ENCODE peak calls at places on chromosomes 16 and 17, in four cellular contexts. One of them, this sample, is unnamed.

GRCh38 chr17:80872999-80873951 is 118.4 kb upstream of the CHMP6 start:
- DNase-seq in transverse colon: peak
- DNase-seq in vagina: no peak
- DNase-seq in posterior cingulate gyrus: peak
- DNase-seq in this sample: no peak

GRCh38 chr16:24499193-24499814 is 40.1 kb upstream of the RBBP6 start:
- DNase-seq in vagina: no peak
- DNase-seq in posterior cingulate gyrus: peak
- DNase-seq in transverse colon: peak
- DNase-seq in this sample: peak

GRCh38 chr17:142102-142661 is 4.8 kb downstream of the SCGB1C2 start:
- DNase-seq in transverse colon: no peak
- DNase-seq in posterior cingulate gyrus: no peak
- DNase-seq in vagina: no peak
- DNase-seq in this sample: no peak

GRCh38 chr17:63838586-63839184 is 3.8 kb downstream of the SMARCD2 start:
- DNase-seq in vagina: no peak
- DNase-seq in transverse colon: peak
- DNase-seq in posterior cingulate gyrus: peak
- DNase-seq in this sample: peak

GRCh38 chr17:2084129-2084765 is 29.3 kb downstream of the HIC1 start:
- DNase-seq in vagina: no peak
- DNase-seq in posterior cingulate gyrus: no peak
- DNase-seq in transverse colon: peak
- DNase-seq in this sample: peak

GRCh38 chr17:40415390-40415789 is 2.3 kb downstream of the TOP2A start:
- DNase-seq in transverse colon: no peak
- DNase-seq in vagina: no peak
- DNase-seq in posterior cingulate gyrus: no peak
- DNase-seq in this sample: peak

GRCh38 chr16:89319883-89320716 is 102.6 kb downstream of the ZNF778 start:
- DNase-seq in posterior cingulate gyrus: no peak
- DNase-seq in transverse colon: peak
- DNase-seq in vagina: no peak
- DNase-seq in this sample: peak

GRCh38 chr17:80884811-80885210 is 106.8 kb upstream of the CHMP6 start:
- DNase-seq in vagina: no peak
- DNase-seq in posterior cingulate gyrus: no peak
- DNase-seq in transverse colon: no peak
- DNase-seq in this sample: no peak

GRCh38 chr16:2456551-2457153 is 3.3 kb upstream of the TEDC2 start:
- DNase-seq in vagina: no peak
- DNase-seq in transverse colon: no peak
- DNase-seq in posterior cingulate gyrus: no peak
- DNase-seq in this sample: no peak

This sample was measured in hepatocyte.